ENCODE peak calls at places on chromosomes 6 and 20, in six cellular contexts. One of them, this sample, is unnamed.

GRCh38 chr6:7252390-7252789 is 60.6 kb downstream of the SSR1 start:
- DNase-seq in OCI-LY7: no peak
- DNase-seq in activated naive CD8-positive, alpha-beta T cell treated with anti-CD3 and anti-CD28 coated beads, Interleukin-2, amount 50 U/mL, for 24 hours: no peak
- DNase-seq in AG04449: no peak
- DNase-seq in GM04503: no peak
- DNase-seq in activated CD4-positive, alpha-beta T cell treated with anti-CD3 and anti-CD28 coated beads, Interleukin-2, amount 50 U/mL, for 48 hours: no peak
- DNase-seq in this sample: no peak

GRCh38 chr20:39398656-39399055 is 436.5 kb downstream of the DHX35 start:
- DNase-seq in OCI-LY7: no peak
- DNase-seq in activated naive CD8-positive, alpha-beta T cell treated with anti-CD3 and anti-CD28 coated beads, Interleukin-2, amount 50 U/mL, for 24 hours: no peak
- DNase-seq in AG04449: no peak
- DNase-seq in GM04503: no peak
- DNase-seq in activated CD4-positive, alpha-beta T cell treated with anti-CD3 and anti-CD28 coated beads, Interleukin-2, amount 50 U/mL, for 48 hours: no peak
- DNase-seq in this sample: no peak

GRCh38 chr20:61662226-61662945 is 403.3 kb downstream of the TAF4 start:
- DNase-seq in OCI-LY7: no peak
- DNase-seq in activated naive CD8-positive, alpha-beta T cell treated with anti-CD3 and anti-CD28 coated beads, Interleukin-2, amount 50 U/mL, for 24 hours: no peak
- DNase-seq in AG04449: no peak
- DNase-seq in GM04503: no peak
- DNase-seq in activated CD4-positive, alpha-beta T cell treated with anti-CD3 and anti-CD28 coated beads, Interleukin-2, amount 50 U/mL, for 48 hours: no peak
- DNase-seq in this sample: no peak

GRCh38 chr6:39225946-39226437 is 3.3 kb downstream of the KCNK5 start:
- DNase-seq in OCI-LY7: no peak
- DNase-seq in activated naive CD8-positive, alpha-beta T cell treated with anti-CD3 and anti-CD28 coated beads, Interleukin-2, amount 50 U/mL, for 24 hours: peak
- DNase-seq in AG04449: no peak
- DNase-seq in GM04503: no peak
- DNase-seq in activated CD4-positive, alpha-beta T cell treated with anti-CD3 and anti-CD28 coated beads, Interleukin-2, amount 50 U/mL, for 48 hours: peak
- DNase-seq in this sample: no peak

GRCh38 chr6:36076178-36077088 is 48.8 kb downstream of the MAPK14 start:
- DNase-seq in OCI-LY7: no peak
- DNase-seq in activated naive CD8-positive, alpha-beta T cell treated with anti-CD3 and anti-CD28 coated beads, Interleukin-2, amount 50 U/mL, for 24 hours: no peak
- DNase-seq in AG04449: no peak
- DNase-seq in GM04503: no peak
- DNase-seq in activated CD4-positive, alpha-beta T cell treated with anti-CD3 and anti-CD28 coated beads, Interleukin-2, amount 50 U/mL, for 48 hours: no peak
- DNase-seq in this sample: no peak

GRCh38 chr6:139166238-139166955 is 31.5 kb downstream of the HECA start:
- DNase-seq in OCI-LY7: no peak
- DNase-seq in activated naive CD8-positive, alpha-beta T cell treated with anti-CD3 and anti-CD28 coated beads, Interleukin-2, amount 50 U/mL, for 24 hours: no peak
- DNase-seq in AG04449: no peak
- DNase-seq in GM04503: no peak
- DNase-seq in activated CD4-positive, alpha-beta T cell treated with anti-CD3 and anti-CD28 coated beads, Interleukin-2, amount 50 U/mL, for 48 hours: no peak
- DNase-seq in this sample: no peak

GRCh38 chr6:41785689-41786450 is 1.6 kb upstream of the TOMM6 start:
- DNase-seq in OCI-LY7: peak
- DNase-seq in activated naive CD8-positive, alpha-beta T cell treated with anti-CD3 and anti-CD28 coated beads, Interleukin-2, amount 50 U/mL, for 24 hours: peak
- DNase-seq in AG04449: no peak
- DNase-seq in GM04503: no peak
- DNase-seq in activated CD4-positive, alpha-beta T cell treated with anti-CD3 and anti-CD28 coated beads, Interleukin-2, amount 50 U/mL, for 48 hours: peak
- DNase-seq in this sample: peak

GRCh38 chr6:170067257-170067656 is 223.6 kb downstream of the DLL1 start:
- DNase-seq in OCI-LY7: no peak
- DNase-seq in activated naive CD8-positive, alpha-beta T cell treated with anti-CD3 and anti-CD28 coated beads, Interleukin-2, amount 50 U/mL, for 24 hours: no peak
- DNase-seq in AG04449: no peak
- DNase-seq in GM04503: no peak
- DNase-seq in activated CD4-positive, alpha-beta T cell treated with anti-CD3 and anti-CD28 coated beads, Interleukin-2, amount 50 U/mL, for 48 hours: no peak
- DNase-seq in this sample: no peak

GRCh38 chr6:157644043-157644810 is 178.8 kb upstream of the SNX9 start:
- DNase-seq in OCI-LY7: no peak
- DNase-seq in activated naive CD8-positive, alpha-beta T cell treated with anti-CD3 and anti-CD28 coated beads, Interleukin-2, amount 50 U/mL, for 24 hours: peak
- DNase-seq in AG04449: no peak
- DNase-seq in GM04503: no peak
- DNase-seq in activated CD4-positive, alpha-beta T cell treated with anti-CD3 and anti-CD28 coated beads, Interleukin-2, amount 50 U/mL, for 48 hours: peak
- DNase-seq in this sample: peak

GRCh38 chr6:130680118-130680517 is 147.1 kb upstream of the SMLR1 start:
- DNase-seq in OCI-LY7: no peak
- DNase-seq in activated naive CD8-positive, alpha-beta T cell treated with anti-CD3 and anti-CD28 coated beads, Interleukin-2, amount 50 U/mL, for 24 hours: no peak
- DNase-seq in AG04449: no peak
- DNase-seq in GM04503: no peak
- DNase-seq in activated CD4-positive, alpha-beta T cell treated with anti-CD3 and anti-CD28 coated beads, Interleukin-2, amount 50 U/mL, for 48 hours: no peak
- DNase-seq in this sample: no peak

GRCh38 chr20:44745560-44746366 is at the start of gene KCNK15:
- DNase-seq in OCI-LY7: no peak
- DNase-seq in activated naive CD8-positive, alpha-beta T cell treated with anti-CD3 and anti-CD28 coated beads, Interleukin-2, amount 50 U/mL, for 24 hours: peak
- DNase-seq in AG04449: no peak
- DNase-seq in GM04503: no peak
- DNase-seq in activated CD4-positive, alpha-beta T cell treated with anti-CD3 and anti-CD28 coated beads, Interleukin-2, amount 50 U/mL, for 48 hours: peak
- DNase-seq in this sample: no peak